ENCODE peak calls at places on chromosomes 11 and 22, in seven cellular contexts. One of them, this sample, is unnamed.

GRCh38 chr11:64298966-64299846 is 952 bp upstream of the CATSPERZ start:
- DNase-seq in BJ: no peak
- DNase-seq in MM.1S: peak
- DNase-seq in spleen: peak
- DNase-seq in PC-9: peak
- DNase-seq in neural crest cell: no peak
- DNase-seq in Calu3: peak
- DNase-seq in this sample: peak

GRCh38 chr11:36114095-36114494 is 170.2 kb downstream of the LDLRAD3 start:
- DNase-seq in PC-9: no peak
- DNase-seq in Calu3: no peak
- DNase-seq in neural crest cell: no peak
- DNase-seq in BJ: no peak
- DNase-seq in MM.1S: no peak
- DNase-seq in spleen: no peak
- DNase-seq in this sample: no peak

GRCh38 chr11:579830-580601 is 3.7 kb downstream of the PHRF1 start:
- DNase-seq in PC-9: no peak
- DNase-seq in spleen: no peak
- DNase-seq in neural crest cell: no peak
- DNase-seq in BJ: no peak
- DNase-seq in Calu3: no peak
- DNase-seq in MM.1S: no peak
- DNase-seq in this sample: no peak

GRCh38 chr22:26669060-26669481 is 11.7 kb downstream of the MIAT start:
- DNase-seq in neural crest cell: peak
- DNase-seq in MM.1S: no peak
- DNase-seq in spleen: peak
- DNase-seq in PC-9: peak
- DNase-seq in BJ: no peak
- DNase-seq in Calu3: peak
- DNase-seq in this sample: peak

GRCh38 chr11:78032090-78032489 is 9.0 kb upstream of the KCTD14 start:
- DNase-seq in neural crest cell: no peak
- DNase-seq in PC-9: no peak
- DNase-seq in spleen: no peak
- DNase-seq in Calu3: no peak
- DNase-seq in BJ: no peak
- DNase-seq in MM.1S: no peak
- DNase-seq in this sample: no peak

GRCh38 chr11:9089061-9089460 is 2.3 kb downstream of the SCUBE2 start:
- DNase-seq in neural crest cell: no peak
- DNase-seq in PC-9: no peak
- DNase-seq in BJ: no peak
- DNase-seq in MM.1S: no peak
- DNase-seq in spleen: no peak
- DNase-seq in Calu3: no peak
- DNase-seq in this sample: no peak

GRCh38 chr22:36081023-36081431 is 52.4 kb upstream of the RBFOX2 start:
- DNase-seq in MM.1S: no peak
- DNase-seq in spleen: no peak
- DNase-seq in Calu3: no peak
- DNase-seq in BJ: peak
- DNase-seq in PC-9: no peak
- DNase-seq in neural crest cell: no peak
- DNase-seq in this sample: peak

GRCh38 chr22:27113211-27114030 is 456.0 kb downstream of the MIAT start:
- DNase-seq in MM.1S: no peak
- DNase-seq in Calu3: peak
- DNase-seq in PC-9: peak
- DNase-seq in BJ: peak
- DNase-seq in spleen: no peak
- DNase-seq in neural crest cell: peak
- DNase-seq in this sample: peak

GRCh38 chr22:37068859-37069258 is 17.3 kb downstream of the KCTD17 start:
- DNase-seq in neural crest cell: no peak
- DNase-seq in MM.1S: no peak
- DNase-seq in Calu3: no peak
- DNase-seq in PC-9: no peak
- DNase-seq in BJ: no peak
- DNase-seq in spleen: no peak
- DNase-seq in this sample: no peak

GRCh38 chr11:46930089-46930488 is 6.5 kb upstream of the CSTPP1 start:
- DNase-seq in Calu3: peak
- DNase-seq in MM.1S: no peak
- DNase-seq in neural crest cell: no peak
- DNase-seq in BJ: peak
- DNase-seq in spleen: no peak
- DNase-seq in PC-9: peak
- DNase-seq in this sample: peak

GRCh38 chr11:38274031-38274430 is 1676.0 kb upstream of the RAG2 start:
- DNase-seq in Calu3: no peak
- DNase-seq in PC-9: no peak
- DNase-seq in MM.1S: no peak
- DNase-seq in BJ: no peak
- DNase-seq in spleen: no peak
- DNase-seq in neural crest cell: no peak
- DNase-seq in this sample: no peak

GRCh38 chr11:112962854-112963367 is 1.7 kb downstream of the NCAM1 start:
- DNase-seq in neural crest cell: peak
- DNase-seq in PC-9: no peak
- DNase-seq in MM.1S: no peak
- DNase-seq in spleen: peak
- DNase-seq in BJ: no peak
- DNase-seq in Calu3: no peak
- DNase-seq in this sample: no peak

GRCh38 chr11:128520206-128520885 is 67.0 kb downstream of the ETS1 start:
- DNase-seq in MM.1S: no peak
- DNase-seq in BJ: no peak
- DNase-seq in PC-9: no peak
- DNase-seq in neural crest cell: no peak
- DNase-seq in Calu3: no peak
- DNase-seq in spleen: no peak
- DNase-seq in this sample: no peak
- TF ChIP-seq CTCF in MM.1S: no peak
- TF ChIP-seq CTCF in BJ: no peak
- TF ChIP-seq CTCF in PC-9: no peak
- TF ChIP-seq CTCF in neural crest cell: no peak
- TF ChIP-seq CTCF in Calu3: no peak
- TF ChIP-seq CTCF in spleen: no peak
- TF ChIP-seq CTCF in this sample: no peak

GRCh38 chr22:28882878-28883656 is at the start of gene ZNRF3:
- DNase-seq in MM.1S: peak
- DNase-seq in neural crest cell: peak
- DNase-seq in spleen: peak
- DNase-seq in Calu3: peak
- DNase-seq in BJ: peak
- DNase-seq in PC-9: peak
- DNase-seq in this sample: peak
- TF ChIP-seq CTCF in MM.1S: no peak
- TF ChIP-seq CTCF in neural crest cell: no peak
- TF ChIP-seq CTCF in spleen: no peak
- TF ChIP-seq CTCF in Calu3: no peak
- TF ChIP-seq CTCF in BJ: peak
- TF ChIP-seq CTCF in PC-9: no peak
- TF ChIP-seq CTCF in this sample: no peak

GRCh38 chr11:60763692-60764369 is 7.2 kb downstream of the MS4A15 start:
- DNase-seq in Calu3: no peak
- DNase-seq in neural crest cell: no peak
- DNase-seq in MM.1S: no peak
- DNase-seq in BJ: no peak
- DNase-seq in PC-9: no peak
- DNase-seq in spleen: peak
- DNase-seq in this sample: no peak

GRCh38 chr11:60764879-60765278 is 8.2 kb downstream of the MS4A15 start:
- DNase-seq in neural crest cell: no peak
- DNase-seq in PC-9: no peak
- DNase-seq in Calu3: no peak
- DNase-seq in BJ: no peak
- DNase-seq in spleen: no peak
- DNase-seq in MM.1S: peak
- DNase-seq in this sample: peak

GRCh38 chr11:60766547-60766946 is 9.9 kb downstream of the MS4A15 start:
- DNase-seq in BJ: no peak
- DNase-seq in Calu3: no peak
- DNase-seq in neural crest cell: no peak
- DNase-seq in spleen: peak
- DNase-seq in MM.1S: no peak
- DNase-seq in PC-9: no peak
- DNase-seq in this sample: no peak

GRCh38 chr11:60767388-60767811 is 10.7 kb downstream of the MS4A15 start:
- DNase-seq in PC-9: no peak
- DNase-seq in Calu3: no peak
- DNase-seq in neural crest cell: peak
- DNase-seq in spleen: peak
- DNase-seq in MM.1S: no peak
- DNase-seq in BJ: no peak
- DNase-seq in this sample: no peak

GRCh38 chr11:60765355-60765754 is 8.7 kb downstream of the MS4A15 start:
- DNase-seq in spleen: peak
- DNase-seq in MM.1S: no peak
- DNase-seq in BJ: no peak
- DNase-seq in neural crest cell: no peak
- DNase-seq in Calu3: no peak
- DNase-seq in PC-9: no peak
- DNase-seq in this sample: no peak
- TF ChIP-seq CTCF in spleen: no peak
- TF ChIP-seq CTCF in MM.1S: no peak
- TF ChIP-seq CTCF in BJ: no peak
- TF ChIP-seq CTCF in neural crest cell: no peak
- TF ChIP-seq CTCF in Calu3: no peak
- TF ChIP-seq CTCF in PC-9: no peak
- TF ChIP-seq CTCF in this sample: no peak

DNA sequence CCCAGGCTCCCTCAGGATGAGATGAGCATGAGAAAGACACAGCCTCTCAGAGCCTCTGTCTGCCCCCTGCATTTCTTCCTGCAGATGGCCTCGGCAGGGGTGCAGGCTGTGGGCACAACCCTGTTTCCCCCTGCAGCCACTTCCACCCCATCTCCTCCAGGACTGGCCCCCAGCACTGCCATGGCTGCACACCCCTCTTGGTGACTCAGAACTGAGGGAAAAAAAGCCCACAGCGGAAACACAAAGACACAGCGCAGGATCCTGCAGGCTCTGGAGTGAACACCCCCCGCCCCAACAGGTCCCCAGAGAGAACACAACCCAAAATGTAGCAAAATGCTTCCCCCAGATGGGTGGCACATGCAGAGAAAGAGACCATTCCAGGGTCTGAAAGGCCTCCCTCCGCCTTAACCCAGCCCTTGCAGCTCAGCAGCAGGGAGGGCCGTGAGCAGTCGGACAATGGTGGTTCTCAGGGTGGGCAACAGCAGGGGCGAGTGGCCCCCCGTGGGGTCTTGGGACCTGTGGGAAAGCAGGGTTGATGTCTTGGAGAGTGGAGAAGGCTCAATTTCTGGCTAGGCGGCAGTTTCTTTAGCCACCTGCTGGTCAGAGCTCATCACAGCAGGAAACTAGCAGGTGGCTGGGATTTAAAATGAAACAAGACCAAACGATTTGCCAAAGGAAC is 8.0 kb downstream of the TUBGCP6 start:
- DNase-seq in PC-9: no peak
- DNase-seq in MM.1S: peak
- DNase-seq in neural crest cell: no peak
- DNase-seq in spleen: no peak
- DNase-seq in Calu3: peak
- DNase-seq in BJ: no peak
- DNase-seq in this sample: peak
- TF ChIP-seq CTCF in PC-9: peak
- TF ChIP-seq CTCF in MM.1S: peak
- TF ChIP-seq CTCF in neural crest cell: peak
- TF ChIP-seq CTCF in spleen: no peak
- TF ChIP-seq CTCF in Calu3: peak
- TF ChIP-seq CTCF in BJ: peak
- TF ChIP-seq CTCF in this sample: peak

GRCh38 chr11:61671527-61671926 is 8.7 kb upstream of the DAGLA start:
- DNase-seq in BJ: no peak
- DNase-seq in MM.1S: no peak
- DNase-seq in neural crest cell: no peak
- DNase-seq in spleen: no peak
- DNase-seq in Calu3: no peak
- DNase-seq in PC-9: peak
- DNase-seq in this sample: peak
- TF ChIP-seq CTCF in BJ: peak
- TF ChIP-seq CTCF in MM.1S: peak
- TF ChIP-seq CTCF in neural crest cell: peak
- TF ChIP-seq CTCF in spleen: peak
- TF ChIP-seq CTCF in Calu3: peak
- TF ChIP-seq CTCF in PC-9: peak
- TF ChIP-seq CTCF in this sample: peak

GRCh38 chr11:19864141-19865120 is 151.8 kb downstream of the NAV2 start:
- DNase-seq in MM.1S: no peak
- DNase-seq in BJ: no peak
- DNase-seq in Calu3: no peak
- DNase-seq in PC-9: no peak
- DNase-seq in spleen: no peak
- DNase-seq in neural crest cell: no peak
- DNase-seq in this sample: no peak
- TF ChIP-seq CTCF in MM.1S: no peak
- TF ChIP-seq CTCF in BJ: no peak
- TF ChIP-seq CTCF in Calu3: no peak
- TF ChIP-seq CTCF in PC-9: no peak
- TF ChIP-seq CTCF in spleen: no peak
- TF ChIP-seq CTCF in neural crest cell: no peak
- TF ChIP-seq CTCF in this sample: no peak

GRCh38 chr11:89452780-89453179 is 38.4 kb downstream of the NOX4 start:
- DNase-seq in BJ: no peak
- DNase-seq in spleen: no peak
- DNase-seq in neural crest cell: no peak
- DNase-seq in Calu3: no peak
- DNase-seq in MM.1S: no peak
- DNase-seq in PC-9: no peak
- DNase-seq in this sample: peak
- TF ChIP-seq CTCF in BJ: no peak
- TF ChIP-seq CTCF in spleen: no peak
- TF ChIP-seq CTCF in neural crest cell: no peak
- TF ChIP-seq CTCF in Calu3: no peak
- TF ChIP-seq CTCF in MM.1S: no peak
- TF ChIP-seq CTCF in PC-9: no peak
- TF ChIP-seq CTCF in this sample: no peak